ENCODE peak calls at places on chromosome 3, in seven cellular contexts. One of them, this sample, is unnamed. For H3K9me3, the result is how much of the 10 kb centered on the place peaks cover.

GRCh38 chr3:12187448-12188327 is 29.0 kb upstream of the TIMP4 start:
- DNase-seq in T-helper 17 cell: no peak
- DNase-seq in lower lobe of right lung: peak
- DNase-seq in CD8-positive, alpha-beta memory T cell: no peak
- DNase-seq in sigmoid colon: no peak
- DNase-seq in Caco-2: no peak
- DNase-seq in cardiac muscle cell: no peak
- DNase-seq in this sample: peak

GRCh38 chr3:179179979-179180758 is 32.0 kb downstream of the PIK3CA start:
- DNase-seq in T-helper 17 cell: no peak
- DNase-seq in Caco-2: no peak
- DNase-seq in sigmoid colon: no peak
- DNase-seq in cardiac muscle cell: no peak
- DNase-seq in CD8-positive, alpha-beta memory T cell: no peak
- DNase-seq in lower lobe of right lung: no peak
- DNase-seq in this sample: no peak

GRCh38 chr3:179551383-179551782 is 11.3 kb upstream of the ACTL6A start:
- DNase-seq in T-helper 17 cell: no peak
- DNase-seq in cardiac muscle cell: no peak
- DNase-seq in lower lobe of right lung: no peak
- DNase-seq in CD8-positive, alpha-beta memory T cell: no peak
- DNase-seq in sigmoid colon: no peak
- DNase-seq in Caco-2: no peak
- DNase-seq in this sample: no peak

GRCh38 chr3:30681276-30682211 is 75.1 kb downstream of the TGFBR2 start:
- DNase-seq in Caco-2: no peak
- DNase-seq in cardiac muscle cell: no peak
- DNase-seq in sigmoid colon: peak
- DNase-seq in lower lobe of right lung: no peak
- DNase-seq in T-helper 17 cell: no peak
- DNase-seq in CD8-positive, alpha-beta memory T cell: no peak
- DNase-seq in this sample: no peak

GRCh38 chr3:136075816-136076215 is 110.3 kb downstream of the PPP2R3A start:
- DNase-seq in cardiac muscle cell: no peak
- DNase-seq in lower lobe of right lung: no peak
- DNase-seq in T-helper 17 cell: no peak
- DNase-seq in sigmoid colon: no peak
- DNase-seq in Caco-2: no peak
- DNase-seq in CD8-positive, alpha-beta memory T cell: no peak
- DNase-seq in this sample: no peak

GRCh38 chr3:123651449-123652345 is 66.8 kb upstream of the HACD2 start:
- DNase-seq in lower lobe of right lung: no peak
- DNase-seq in cardiac muscle cell: no peak
- DNase-seq in Caco-2: no peak
- DNase-seq in sigmoid colon: peak
- DNase-seq in T-helper 17 cell: no peak
- DNase-seq in CD8-positive, alpha-beta memory T cell: no peak
- DNase-seq in this sample: no peak

GRCh38 chr3:128763967-128764366 is 38.0 kb downstream of the RAB7A start:
- DNase-seq in cardiac muscle cell: no peak
- DNase-seq in lower lobe of right lung: no peak
- DNase-seq in CD8-positive, alpha-beta memory T cell: no peak
- DNase-seq in Caco-2: no peak
- DNase-seq in sigmoid colon: no peak
- DNase-seq in T-helper 17 cell: no peak
- DNase-seq in this sample: no peak

GRCh38 chr3:142990706-142991105 is 10.7 kb upstream of the U2SURP start:
- DNase-seq in sigmoid colon: no peak
- DNase-seq in CD8-positive, alpha-beta memory T cell: no peak
- DNase-seq in T-helper 17 cell: no peak
- DNase-seq in Caco-2: no peak
- DNase-seq in lower lobe of right lung: no peak
- DNase-seq in cardiac muscle cell: no peak
- DNase-seq in this sample: no peak

GRCh38 chr3:179977356-179977755 is 59.4 kb downstream of the PEX5L start:
- DNase-seq in Caco-2: no peak
- DNase-seq in T-helper 17 cell: no peak
- DNase-seq in cardiac muscle cell: no peak
- DNase-seq in CD8-positive, alpha-beta memory T cell: no peak
- DNase-seq in lower lobe of right lung: no peak
- DNase-seq in sigmoid colon: no peak
- DNase-seq in this sample: no peak

GRCh38 chr3:101414121-101414520 is 93.7 kb upstream of the IMPG2 start:
- DNase-seq in cardiac muscle cell: no peak
- DNase-seq in Caco-2: no peak
- DNase-seq in CD8-positive, alpha-beta memory T cell: no peak
- DNase-seq in lower lobe of right lung: no peak
- DNase-seq in T-helper 17 cell: no peak
- DNase-seq in sigmoid colon: no peak
- DNase-seq in this sample: no peak

GRCh38 chr3:131526801-131527347 is 24.1 kb upstream of the MRPL3 start:
- DNase-seq in lower lobe of right lung: peak
- DNase-seq in Caco-2: no peak
- DNase-seq in CD8-positive, alpha-beta memory T cell: no peak
- DNase-seq in T-helper 17 cell: no peak
- DNase-seq in cardiac muscle cell: peak
- DNase-seq in sigmoid colon: no peak
- DNase-seq in this sample: no peak

GRCh38 chr3:138180375-138181029 is 5.8 kb upstream of the DBR1 start:
- DNase-seq in T-helper 17 cell: no peak
- DNase-seq in cardiac muscle cell: peak
- DNase-seq in Caco-2: peak
- DNase-seq in CD8-positive, alpha-beta memory T cell: no peak
- DNase-seq in sigmoid colon: no peak
- DNase-seq in lower lobe of right lung: no peak
- DNase-seq in this sample: no peak

GRCh38 chr3:93861021-93861420 is 112.7 kb downstream of the PROS1 start:
- DNase-seq in T-helper 17 cell: no peak
- DNase-seq in sigmoid colon: no peak
- DNase-seq in CD8-positive, alpha-beta memory T cell: no peak
- DNase-seq in Caco-2: no peak
- DNase-seq in cardiac muscle cell: no peak
- DNase-seq in lower lobe of right lung: no peak
- DNase-seq in this sample: no peak
- H3K9me3 ChIP-seq in T-helper 17 cell: under half
- H3K9me3 ChIP-seq in sigmoid colon: under half
- H3K9me3 ChIP-seq in CD8-positive, alpha-beta memory T cell: under half
- H3K9me3 ChIP-seq in Caco-2: under half
- H3K9me3 ChIP-seq in cardiac muscle cell: under half
- H3K9me3 ChIP-seq in lower lobe of right lung: under half
- H3K9me3 ChIP-seq in this sample: under half

DNA sequence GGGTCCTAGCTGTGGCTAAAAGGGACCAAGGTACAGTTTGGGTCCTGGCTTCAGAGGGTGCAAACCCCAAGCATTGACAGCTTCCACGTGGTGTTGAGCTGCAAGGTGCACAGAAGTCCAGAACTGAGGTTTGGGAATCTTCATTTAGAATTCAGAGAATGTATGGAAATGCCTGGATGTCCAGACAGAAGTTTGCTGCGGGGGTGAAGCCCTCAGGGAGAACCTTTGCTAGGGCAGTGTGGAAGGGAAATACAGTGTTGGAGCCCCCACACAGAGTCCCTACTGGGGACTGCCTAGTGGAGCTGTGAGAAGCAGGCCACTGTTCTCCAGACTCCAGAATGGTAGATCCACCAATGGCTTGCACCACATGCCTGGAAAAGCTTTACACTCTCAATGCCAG is 17.9 kb downstream of the RNF13 start:
- DNase-seq in CD8-positive, alpha-beta memory T cell: no peak
- DNase-seq in lower lobe of right lung: no peak
- DNase-seq in sigmoid colon: no peak
- DNase-seq in Caco-2: no peak
- DNase-seq in T-helper 17 cell: no peak
- DNase-seq in cardiac muscle cell: no peak
- DNase-seq in this sample: no peak
- H3K9me3 ChIP-seq in CD8-positive, alpha-beta memory T cell: under half
- H3K9me3 ChIP-seq in lower lobe of right lung: under half
- H3K9me3 ChIP-seq in sigmoid colon: under half
- H3K9me3 ChIP-seq in Caco-2: under half
- H3K9me3 ChIP-seq in T-helper 17 cell: under half
- H3K9me3 ChIP-seq in cardiac muscle cell: under half
- H3K9me3 ChIP-seq in this sample: under half

GRCh38 chr3:74861211-74861610 is 246.8 kb upstream of the CNTN3 start:
- DNase-seq in cardiac muscle cell: no peak
- DNase-seq in T-helper 17 cell: no peak
- DNase-seq in sigmoid colon: no peak
- DNase-seq in CD8-positive, alpha-beta memory T cell: no peak
- DNase-seq in Caco-2: no peak
- DNase-seq in lower lobe of right lung: no peak
- DNase-seq in this sample: no peak
- H3K9me3 ChIP-seq in cardiac muscle cell: under half
- H3K9me3 ChIP-seq in T-helper 17 cell: under half
- H3K9me3 ChIP-seq in sigmoid colon: under half
- H3K9me3 ChIP-seq in CD8-positive, alpha-beta memory T cell: under half
- H3K9me3 ChIP-seq in Caco-2: under half
- H3K9me3 ChIP-seq in lower lobe of right lung: under half
- H3K9me3 ChIP-seq in this sample: under half

GRCh38 chr3:1578105-1578833 is 485.4 kb downstream of the CNTN6 start:
- DNase-seq in CD8-positive, alpha-beta memory T cell: no peak
- DNase-seq in lower lobe of right lung: no peak
- DNase-seq in T-helper 17 cell: no peak
- DNase-seq in sigmoid colon: no peak
- DNase-seq in cardiac muscle cell: no peak
- DNase-seq in Caco-2: no peak
- DNase-seq in this sample: no peak
- H3K9me3 ChIP-seq in CD8-positive, alpha-beta memory T cell: under half
- H3K9me3 ChIP-seq in lower lobe of right lung: under half
- H3K9me3 ChIP-seq in T-helper 17 cell: under half
- H3K9me3 ChIP-seq in sigmoid colon: under half
- H3K9me3 ChIP-seq in cardiac muscle cell: under half
- H3K9me3 ChIP-seq in Caco-2: under half
- H3K9me3 ChIP-seq in this sample: under half

DNA sequence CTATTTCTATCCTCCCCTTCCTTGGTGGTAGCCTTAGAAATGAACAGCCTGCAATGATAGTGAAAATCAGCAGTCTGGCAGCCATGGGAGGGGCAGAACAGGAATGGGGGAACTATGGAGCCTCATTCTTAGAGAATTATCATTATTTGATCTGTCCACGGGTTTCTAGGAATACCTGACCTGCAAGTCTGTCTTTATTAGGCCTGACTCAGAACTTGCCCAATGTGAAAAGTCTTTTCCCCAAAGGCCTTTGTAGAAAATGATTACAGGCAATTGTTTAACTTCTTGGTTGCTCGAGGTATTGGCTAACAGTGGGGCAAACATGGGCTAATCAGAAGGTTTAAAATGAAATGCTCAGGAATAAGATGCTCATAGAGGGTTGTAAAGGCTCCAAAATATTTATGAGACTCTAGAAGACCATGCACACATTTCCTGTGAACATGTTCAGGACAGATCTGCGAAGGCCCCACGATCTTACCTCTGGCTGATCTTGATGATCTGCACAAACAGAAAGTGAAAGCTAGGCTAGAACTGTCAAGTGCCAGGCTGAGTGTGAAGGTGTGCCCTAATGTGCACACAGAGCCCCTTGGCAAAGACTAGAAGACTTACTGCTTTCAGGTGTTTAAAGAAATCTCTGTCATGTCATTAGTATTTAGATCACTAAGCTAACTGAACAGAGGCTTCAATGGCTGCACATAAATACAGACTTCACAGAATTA is 39.6 kb upstream of the LAMP3 start:
- DNase-seq in T-helper 17 cell: no peak
- DNase-seq in cardiac muscle cell: no peak
- DNase-seq in CD8-positive, alpha-beta memory T cell: no peak
- DNase-seq in lower lobe of right lung: no peak
- DNase-seq in Caco-2: no peak
- DNase-seq in sigmoid colon: no peak
- DNase-seq in this sample: no peak
- H3K9me3 ChIP-seq in T-helper 17 cell: under half
- H3K9me3 ChIP-seq in cardiac muscle cell: under half
- H3K9me3 ChIP-seq in CD8-positive, alpha-beta memory T cell: under half
- H3K9me3 ChIP-seq in lower lobe of right lung: under half
- H3K9me3 ChIP-seq in Caco-2: under half
- H3K9me3 ChIP-seq in sigmoid colon: under half
- H3K9me3 ChIP-seq in this sample: under half

DNA sequence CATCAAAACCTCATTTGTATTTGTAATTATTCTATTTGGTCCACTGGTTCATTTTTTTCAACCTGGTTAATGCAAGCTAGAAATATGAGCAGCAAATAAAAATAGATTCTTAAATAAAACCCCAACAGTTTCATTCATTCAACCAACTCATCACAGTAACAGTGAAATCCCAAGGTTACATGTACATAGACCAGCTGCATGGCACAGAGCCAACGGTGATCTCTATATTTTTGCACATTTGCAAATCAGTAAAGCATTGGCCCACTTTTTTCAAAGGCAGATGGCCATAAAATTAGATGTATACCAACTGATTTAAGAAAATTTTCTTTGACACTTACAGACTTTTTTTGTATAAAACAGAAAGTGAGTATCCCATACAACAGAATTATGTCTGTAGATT is 49.3 kb downstream of the STRIT1 start:
- DNase-seq in CD8-positive, alpha-beta memory T cell: no peak
- DNase-seq in cardiac muscle cell: no peak
- DNase-seq in Caco-2: no peak
- DNase-seq in T-helper 17 cell: no peak
- DNase-seq in lower lobe of right lung: no peak
- DNase-seq in sigmoid colon: no peak
- DNase-seq in this sample: no peak
- H3K9me3 ChIP-seq in CD8-positive, alpha-beta memory T cell: under half
- H3K9me3 ChIP-seq in cardiac muscle cell: under half
- H3K9me3 ChIP-seq in Caco-2: under half
- H3K9me3 ChIP-seq in T-helper 17 cell: under half
- H3K9me3 ChIP-seq in lower lobe of right lung: under half
- H3K9me3 ChIP-seq in sigmoid colon: under half
- H3K9me3 ChIP-seq in this sample: under half

This sample was measured in Peyer's patch.